ENCODE peak calls at places on chromosomes 13 and 19, in nine cellular contexts. A is PC-3, G is tibial artery, N is endothelial cell of umbilical vein, F is heart right ventricle, Q is left lung, O is neuronal stem cell, Z is H1, J is pancreas. E is an unnamed sample. For H3K9me3, the result is how much of the 10 kb centered on the place peaks cover.

GRCh38 chr13:20570540-20570939 is 3.6 kb downstream of the IFT88 start:
- DNase-seq in A (no peak), G (no peak), N (no peak), F (no peak), Q (no peak), O (no peak), Z (no peak), J (no peak), E (no peak)

GRCh38 chr19:3061214-3062161 is 807 bp downstream of the TLE5 start:
- DNase-seq in A (no peak), G (peak), N (no peak), F (peak), Q (peak), O (no peak), Z (no peak), J (no peak), E (peak)

GRCh38 chr19:17415107-17415506 is 4.7 kb upstream of the MVB12A start:
- DNase-seq in A (no peak), G (no peak), N (no peak), F (no peak), Q (no peak), O (no peak), Z (no peak), J (no peak), E (no peak)

GRCh38 chr13:97938701-97939475 is 14.6 kb upstream of the IPO5 start:
- DNase-seq in A (no peak), G (no peak), N (no peak), F (no peak), Q (no peak), O (no peak), Z (no peak), J (no peak), E (no peak)

GRCh38 chr19:54266133-54266532 is 9.1 kb upstream of the LILRB5 start:
- DNase-seq in A (peak), G (no peak), N (peak), F (peak), Q (peak), O (peak), Z (peak), J (peak), E (peak)

GRCh38 chr19:54952591-54953344 is 5.4 kb upstream of the NLRP7 start:
- DNase-seq in A (peak), G (no peak), N (peak), F (no peak), Q (no peak), O (peak), Z (no peak), J (no peak), E (no peak)

GRCh38 chr13:51957377-51958216 is 53.7 kb downstream of the ATP7B start:
- DNase-seq in A (no peak), G (no peak), N (no peak), F (no peak), Q (no peak), O (no peak), Z (no peak), J (no peak), E (no peak)

GRCh38 chr19:5828661-5829566 is 10.6 kb downstream of the FUT6 start:
- DNase-seq in A (no peak), G (no peak), N (peak), F (peak), Q (no peak), O (peak), Z (peak), J (no peak), E (no peak)

GRCh38 chr19:35991731-35992450 is 3.1 kb upstream of the SDHAF1 start:
- DNase-seq in A (no peak), G (no peak), N (no peak), F (no peak), Q (peak), O (no peak), Z (no peak), J (no peak), E (no peak)

GRCh38 chr13:42486711-42487198 is 87.2 kb upstream of the TNFSF11 start:
- DNase-seq in A (peak), G (no peak), N (peak), F (no peak), Q (no peak), O (no peak), Z (no peak), J (no peak), E (no peak)

GRCh38 chr13:49444517-49445395 is 682 bp downstream of the SETDB2 start:
- DNase-seq in A (peak), G (no peak), N (no peak), F (no peak), Q (no peak), O (peak), Z (no peak), J (peak), E (no peak)

GRCh38 chr13:99281811-99282263 is 23.7 kb upstream of the GPR18 start:
- DNase-seq in A (no peak), G (peak), N (no peak), F (peak), Q (peak), O (no peak), Z (no peak), J (peak), E (peak)

GRCh38 chr13:23642110-23642509 is 71.9 kb downstream of the TNFRSF19 start:
- DNase-seq in A (no peak), G (no peak), N (no peak), F (no peak), Q (no peak), O (no peak), Z (no peak), J (no peak), E (no peak)

GRCh38 chr13:32376642-32377418 is 51.1 kb downstream of the N4BP2L1 start:
- DNase-seq in A (no peak), G (no peak), N (no peak), F (no peak), Q (no peak), O (no peak), Z (no peak), J (no peak), E (no peak)

GRCh38 chr19:42028304-42029216 is 34.5 kb upstream of the ATP1A3 start:
- DNase-seq in A (peak), G (no peak), N (no peak), F (no peak), Q (no peak), O (peak), Z (peak), J (no peak), E (peak)

GRCh38 chr13:30616927-30617314 is 799 bp upstream of the USPL1 start:
- DNase-seq in A (peak), G (peak), N (peak), F (no peak), Q (no peak), O (no peak), Z (no peak), J (peak), E (no peak)

GRCh38 chr13:114105351-114106225 is 26.8 kb downstream of the RASA3 start:
- DNase-seq in A (no peak), G (peak), N (no peak), F (peak), Q (peak), O (no peak), Z (no peak), J (no peak), E (peak)

GRCh38 chr19:1169921-1170885 is 3.9 kb downstream of the SBNO2 start:
- DNase-seq in A (peak), G (no peak), N (no peak), F (no peak), Q (peak), O (no peak), Z (no peak), J (no peak), E (no peak)

GRCh38 chr13:20711301-20712044 is 8.0 kb downstream of the IL17D start:
- DNase-seq in A (no peak), G (peak), N (no peak), F (no peak), Q (no peak), O (no peak), Z (peak), J (no peak), E (no peak)

GRCh38 chr19:10389863-10390262 is 9.5 kb upstream of the TYK2 start:
- DNase-seq in A (no peak), G (no peak), N (no peak), F (no peak), Q (no peak), O (no peak), Z (peak), J (no peak), E (no peak)

GRCh38 chr19:43847884-43848283 is 20.8 kb downstream of the ZNF283 start:
- DNase-seq in A (no peak), G (no peak), N (no peak), F (no peak), Q (no peak), O (no peak), Z (no peak), J (no peak), E (no peak)
- H3K9me3 ChIP-seq in A (half or more), G (half or more), N (under half), F (half or more), Q (half or more), O (under half), Z (half or more), J (under half), E (half or more)

DNA sequence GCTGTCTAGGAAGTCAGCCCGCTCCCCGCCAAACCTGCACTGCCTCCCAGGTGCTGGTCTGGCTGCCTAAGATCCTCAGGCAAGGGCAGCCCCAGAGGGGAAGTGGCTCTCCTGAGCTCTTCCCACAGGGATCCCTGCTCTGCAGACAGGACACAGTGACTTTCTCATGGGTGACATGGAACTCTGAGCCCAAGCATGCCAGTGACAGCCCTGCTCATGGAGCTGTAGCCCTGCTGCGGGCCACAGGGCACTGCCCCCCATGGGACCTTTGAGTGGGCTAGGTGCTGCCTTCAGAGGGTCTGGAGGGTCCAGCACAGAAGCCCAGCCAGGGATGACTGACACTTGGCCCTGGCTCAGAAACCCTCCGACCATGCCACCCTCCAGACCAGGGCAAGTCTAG is 109.1 kb downstream of the TUBA3C start:
- DNase-seq in A (no peak), G (no peak), N (no peak), F (no peak), Q (no peak), O (no peak), Z (no peak), J (no peak), E (no peak)
- H3K9me3 ChIP-seq in A (under half), G (under half), N (under half), F (under half), Q (under half), O (under half), Z (half or more), J (under half), E (under half)

GRCh38 chr19:53068199-53068598 is 23.7 kb downstream of the ERVV-2 start:
- DNase-seq in A (no peak), G (no peak), N (no peak), F (no peak), Q (no peak), O (no peak), Z (no peak), J (no peak), E (no peak)
- H3K9me3 ChIP-seq in A (under half), G (half or more), N (under half), F (half or more), Q (half or more), O (under half), Z (under half), J (under half), E (half or more)

GRCh38 chr19:46328079-46328478 is 18.8 kb upstream of the PPP5C start:
- DNase-seq in A (no peak), G (no peak), N (no peak), F (no peak), Q (no peak), O (no peak), Z (no peak), J (no peak), E (no peak)

GRCh38 chr19:46321653-46322052 is 24.8 kb downstream of the HIF3A start:
- DNase-seq in A (no peak), G (no peak), N (no peak), F (no peak), Q (no peak), O (no peak), Z (no peak), J (no peak), E (no peak)

GRCh38 chr19:46326608-46327007 is 20.3 kb upstream of the PPP5C start:
- DNase-seq in A (no peak), G (no peak), N (no peak), F (no peak), Q (no peak), O (no peak), Z (no peak), J (no peak), E (no peak)

GRCh38 chr19:46320559-46320958 is 23.7 kb downstream of the HIF3A start:
- DNase-seq in A (no peak), G (no peak), N (no peak), F (no peak), Q (no peak), O (no peak), Z (no peak), J (no peak), E (no peak)

GRCh38 chr19:46324277-46324676 is 22.6 kb upstream of the PPP5C start:
- DNase-seq in A (no peak), G (no peak), N (no peak), F (no peak), Q (no peak), O (no peak), Z (no peak), J (no peak), E (no peak)
- H3K9me3 ChIP-seq in A (under half), G (under half), N (under half), F (under half), Q (under half), O (under half), Z (under half), J (under half), E (under half)

GRCh38 chr19:44278181-44278690 is 18.6 kb downstream of the ZNF233 start:
- DNase-seq in A (peak), G (no peak), N (no peak), F (no peak), Q (no peak), O (no peak), Z (no peak), J (no peak), E (no peak)
- H3K9me3 ChIP-seq in A (under half), G (half or more), N (under half), F (half or more), Q (half or more), O (under half), Z (under half), J (under half), E (half or more)

GRCh38 chr19:37413243-37414084 is 42.6 kb downstream of the ZNF527 start:
- DNase-seq in A (no peak), G (no peak), N (peak), F (no peak), Q (no peak), O (no peak), Z (no peak), J (no peak), E (no peak)
- H3K9me3 ChIP-seq in A (under half), G (half or more), N (under half), F (half or more), Q (half or more), O (under half), Z (half or more), J (under half), E (half or more)

GRCh38 chr19:34953092-34953491 is 10.9 kb downstream of the ZNF792 start:
- DNase-seq in A (no peak), G (no peak), N (no peak), F (no peak), Q (no peak), O (no peak), Z (no peak), J (no peak), E (no peak)
- H3K9me3 ChIP-seq in A (under half), G (under half), N (under half), F (half or more), Q (half or more), O (under half), Z (under half), J (under half), E (half or more)

GRCh38 chr19:45340899-45341453 is 426 bp downstream of the KLC3 start:
- DNase-seq in A (no peak), G (no peak), N (no peak), F (no peak), Q (no peak), O (no peak), Z (no peak), J (no peak), E (no peak)

GRCh38 chr19:45344621-45345505 is 4.3 kb downstream of the KLC3 start:
- DNase-seq in A (no peak), G (no peak), N (no peak), F (no peak), Q (no peak), O (no peak), Z (no peak), J (no peak), E (no peak)

GRCh38 chr19:45345506-45345860 is 4.9 kb downstream of the KLC3 start:
- DNase-seq in A (no peak), G (no peak), N (no peak), F (no peak), Q (no peak), O (no peak), Z (no peak), J (no peak), E (no peak)

GRCh38 chr19:45340232-45340898 is at the start of gene KLC3:
- DNase-seq in A (peak), G (no peak), N (no peak), F (no peak), Q (peak), O (no peak), Z (peak), J (peak), E (no peak)

GRCh38 chr19:45342911-45343310 is 2.4 kb downstream of the KLC3 start:
- DNase-seq in A (no peak), G (no peak), N (no peak), F (no peak), Q (no peak), O (no peak), Z (no peak), J (no peak), E (no peak)
- H3K9me3 ChIP-seq in A (under half), G (under half), N (under half), F (under half), Q (under half), O (under half), Z (under half), J (under half), E (under half)

DNA sequence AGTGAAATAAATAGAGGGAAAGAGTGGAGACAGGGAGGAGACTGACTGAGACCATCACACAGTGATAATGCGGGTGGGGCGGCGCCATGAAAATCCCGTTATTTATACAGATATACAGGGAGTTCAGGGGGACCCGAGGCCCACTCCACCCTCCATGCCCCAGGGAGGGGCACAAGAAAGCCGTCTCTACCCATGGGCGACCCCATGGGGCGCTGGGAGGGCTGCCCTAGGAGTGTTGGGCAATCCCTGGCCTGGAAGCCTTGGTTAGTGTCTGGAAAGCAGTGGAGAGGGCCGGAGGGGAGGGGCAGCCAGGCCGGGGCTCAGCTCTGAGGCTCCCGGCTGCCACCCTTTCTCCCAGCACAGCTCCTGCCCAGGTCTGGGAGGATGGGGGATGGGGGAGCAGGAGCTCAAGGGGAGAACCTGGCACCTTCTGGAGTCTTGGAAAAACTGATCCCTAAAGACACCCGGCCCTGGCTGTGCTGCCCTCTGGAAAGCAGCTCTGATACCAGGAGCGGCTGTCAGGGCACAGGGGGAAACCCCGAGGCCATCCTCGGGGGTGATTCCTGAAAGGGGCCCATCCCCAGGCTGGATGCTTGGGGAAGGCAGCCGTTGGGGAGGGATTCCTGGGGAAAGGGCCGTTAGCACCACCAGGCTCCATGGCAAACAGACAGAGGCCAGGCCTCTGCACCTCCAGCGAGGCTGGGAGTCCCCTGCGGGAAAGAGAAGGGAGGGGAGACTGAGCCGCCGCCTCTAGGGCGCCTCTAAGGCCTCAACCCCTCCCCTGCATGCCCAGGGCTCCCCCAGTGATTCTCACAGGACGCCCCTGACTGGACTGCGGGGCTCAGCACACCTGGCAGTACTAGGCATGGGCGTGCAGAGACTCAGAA is 3.0 kb upstream of the PRKD2 start:
- DNase-seq in A (no peak), G (no peak), N (no peak), F (no peak), Q (peak), O (no peak), Z (no peak), J (no peak), E (no peak)
- H3K9me3 ChIP-seq in A (under half), G (under half), N (under half), F (under half), Q (under half), O (under half), Z (under half), J (under half), E (under half)